ENCODE peak calls at places on chromosomes 2 and 18, in eight cellular contexts. One of them, this sample, is unnamed.
A peak's percentile ranks its signal among the peaks of the same experiment; 100 is the strongest.

GRCh38 chr2:66488946-66489345 is 54.0 kb downstream of the MEIS1 start:
- DNase-seq in BJ: no peak
- DNase-seq in HuH-7: no peak
- DNase-seq in left colon: no peak
- DNase-seq in germinal center: no peak
- DNase-seq in right atrium auricular region: no peak
- DNase-seq in activated CD8-positive, alpha-beta memory T cell treated with anti-CD3 and anti-CD28 coated beads for 24 hours: no peak
- DNase-seq in dermis microvascular lymphatic vessel endothelial cell: peak; percentile 11
- DNase-seq in this sample: no peak

GRCh38 chr2:101356486-101356885 is 30.8 kb downstream of the CREG2 start:
- DNase-seq in BJ: no peak
- DNase-seq in HuH-7: no peak
- DNase-seq in left colon: no peak
- DNase-seq in germinal center: no peak
- DNase-seq in right atrium auricular region: no peak
- DNase-seq in activated CD8-positive, alpha-beta memory T cell treated with anti-CD3 and anti-CD28 coated beads for 24 hours: no peak
- DNase-seq in dermis microvascular lymphatic vessel endothelial cell: no peak
- DNase-seq in this sample: no peak

GRCh38 chr2:226115102-226115831 is 684.4 kb downstream of the IRS1 start:
- DNase-seq in BJ: peak; percentile 86
- DNase-seq in HuH-7: no peak
- DNase-seq in left colon: no peak
- DNase-seq in germinal center: no peak
- DNase-seq in right atrium auricular region: no peak
- DNase-seq in activated CD8-positive, alpha-beta memory T cell treated with anti-CD3 and anti-CD28 coated beads for 24 hours: no peak
- DNase-seq in dermis microvascular lymphatic vessel endothelial cell: no peak
- DNase-seq in this sample: peak; percentile 99

GRCh38 chr2:203533696-203534471 is 1.2 kb downstream of the RAPH1 start:
- DNase-seq in BJ: peak; percentile 54
- DNase-seq in HuH-7: peak; percentile 32
- DNase-seq in left colon: no peak
- DNase-seq in germinal center: no peak
- DNase-seq in right atrium auricular region: no peak
- DNase-seq in activated CD8-positive, alpha-beta memory T cell treated with anti-CD3 and anti-CD28 coated beads for 24 hours: no peak
- DNase-seq in dermis microvascular lymphatic vessel endothelial cell: peak; percentile 20
- DNase-seq in this sample: no peak

GRCh38 chr18:54852780-54853675 is 24.8 kb downstream of the RAB27B start:
- DNase-seq in BJ: no peak
- DNase-seq in HuH-7: no peak
- DNase-seq in left colon: no peak
- DNase-seq in germinal center: no peak
- DNase-seq in right atrium auricular region: no peak
- DNase-seq in activated CD8-positive, alpha-beta memory T cell treated with anti-CD3 and anti-CD28 coated beads for 24 hours: no peak
- DNase-seq in dermis microvascular lymphatic vessel endothelial cell: no peak
- DNase-seq in this sample: no peak

GRCh38 chr2:44009136-44009744 is 13.5 kb upstream of the LRPPRC start:
- DNase-seq in BJ: no peak
- DNase-seq in HuH-7: no peak
- DNase-seq in left colon: no peak
- DNase-seq in germinal center: no peak
- DNase-seq in right atrium auricular region: no peak
- DNase-seq in activated CD8-positive, alpha-beta memory T cell treated with anti-CD3 and anti-CD28 coated beads for 24 hours: no peak
- DNase-seq in dermis microvascular lymphatic vessel endothelial cell: no peak
- DNase-seq in this sample: no peak

GRCh38 chr2:134232868-134233732 is 20.8 kb upstream of the MGAT5 start:
- DNase-seq in BJ: no peak
- DNase-seq in HuH-7: no peak
- DNase-seq in left colon: no peak
- DNase-seq in germinal center: no peak
- DNase-seq in right atrium auricular region: no peak
- DNase-seq in activated CD8-positive, alpha-beta memory T cell treated with anti-CD3 and anti-CD28 coated beads for 24 hours: no peak
- DNase-seq in dermis microvascular lymphatic vessel endothelial cell: no peak
- DNase-seq in this sample: no peak

GRCh38 chr18:63366270-63366990 is 576 bp downstream of the KDSR start:
- DNase-seq in BJ: no peak
- DNase-seq in HuH-7: peak; percentile 48
- DNase-seq in left colon: peak; percentile 74
- DNase-seq in germinal center: peak; percentile 61
- DNase-seq in right atrium auricular region: peak; percentile 70
- DNase-seq in activated CD8-positive, alpha-beta memory T cell treated with anti-CD3 and anti-CD28 coated beads for 24 hours: peak; percentile 82
- DNase-seq in dermis microvascular lymphatic vessel endothelial cell: peak; percentile 86
- DNase-seq in this sample: no peak

GRCh38 chr18:77557030-77557429 is 307.4 kb downstream of the GALR1 start:
- DNase-seq in BJ: no peak
- DNase-seq in HuH-7: no peak
- DNase-seq in left colon: no peak
- DNase-seq in germinal center: no peak
- DNase-seq in right atrium auricular region: no peak
- DNase-seq in activated CD8-positive, alpha-beta memory T cell treated with anti-CD3 and anti-CD28 coated beads for 24 hours: no peak
- DNase-seq in dermis microvascular lymphatic vessel endothelial cell: no peak
- DNase-seq in this sample: no peak

GRCh38 chr2:190974629-190975361 is 39.2 kb downstream of the STAT1 start:
- DNase-seq in BJ: no peak
- DNase-seq in HuH-7: no peak
- DNase-seq in left colon: no peak
- DNase-seq in germinal center: no peak
- DNase-seq in right atrium auricular region: no peak
- DNase-seq in activated CD8-positive, alpha-beta memory T cell treated with anti-CD3 and anti-CD28 coated beads for 24 hours: no peak
- DNase-seq in dermis microvascular lymphatic vessel endothelial cell: no peak
- DNase-seq in this sample: no peak

GRCh38 chr2:179842498-179843153 is 18.8 kb downstream of the ZNF385B start:
- DNase-seq in BJ: no peak
- DNase-seq in HuH-7: peak; percentile 56
- DNase-seq in left colon: peak; percentile 6
- DNase-seq in germinal center: peak; percentile 20
- DNase-seq in right atrium auricular region: no peak
- DNase-seq in activated CD8-positive, alpha-beta memory T cell treated with anti-CD3 and anti-CD28 coated beads for 24 hours: no peak
- DNase-seq in dermis microvascular lymphatic vessel endothelial cell: peak; percentile 32
- DNase-seq in this sample: no peak

GRCh38 chr2:133633851-133634250 is 65.6 kb upstream of the NCKAP5 start:
- DNase-seq in BJ: peak; percentile 58
- DNase-seq in HuH-7: no peak
- DNase-seq in left colon: no peak
- DNase-seq in germinal center: no peak
- DNase-seq in right atrium auricular region: no peak
- DNase-seq in activated CD8-positive, alpha-beta memory T cell treated with anti-CD3 and anti-CD28 coated beads for 24 hours: no peak
- DNase-seq in dermis microvascular lymphatic vessel endothelial cell: no peak
- DNase-seq in this sample: peak; percentile 72

GRCh38 chr2:176814740-176815367 is 397.7 kb upstream of the HNRNPA3 start:
- DNase-seq in BJ: peak; percentile 0
- DNase-seq in HuH-7: peak; percentile 20
- DNase-seq in left colon: no peak
- DNase-seq in germinal center: peak; percentile 36
- DNase-seq in right atrium auricular region: no peak
- DNase-seq in activated CD8-positive, alpha-beta memory T cell treated with anti-CD3 and anti-CD28 coated beads for 24 hours: no peak
- DNase-seq in dermis microvascular lymphatic vessel endothelial cell: peak; percentile 56
- DNase-seq in this sample: no peak

GRCh38 chr18:50559750-50560680 is at the start of gene MAPK4:
- DNase-seq in BJ: no peak
- DNase-seq in HuH-7: peak; percentile 38
- DNase-seq in left colon: peak; percentile 54
- DNase-seq in germinal center: peak; percentile 45
- DNase-seq in right atrium auricular region: no peak
- DNase-seq in activated CD8-positive, alpha-beta memory T cell treated with anti-CD3 and anti-CD28 coated beads for 24 hours: peak; percentile 58
- DNase-seq in dermis microvascular lymphatic vessel endothelial cell: peak; percentile 37
- DNase-seq in this sample: no peak

GRCh38 chr2:17718689-17719088 is 34.9 kb downstream of the SMC6 start:
- DNase-seq in BJ: no peak
- DNase-seq in HuH-7: no peak
- DNase-seq in left colon: no peak
- DNase-seq in germinal center: no peak
- DNase-seq in right atrium auricular region: no peak
- DNase-seq in activated CD8-positive, alpha-beta memory T cell treated with anti-CD3 and anti-CD28 coated beads for 24 hours: no peak
- DNase-seq in dermis microvascular lymphatic vessel endothelial cell: no peak
- DNase-seq in this sample: no peak

GRCh38 chr2:20223345-20224190 is 1.4 kb downstream of the SDC1 start:
- DNase-seq in BJ: no peak
- DNase-seq in HuH-7: peak; percentile 71
- DNase-seq in left colon: peak; percentile 52
- DNase-seq in germinal center: peak; percentile 25
- DNase-seq in right atrium auricular region: no peak
- DNase-seq in activated CD8-positive, alpha-beta memory T cell treated with anti-CD3 and anti-CD28 coated beads for 24 hours: peak; percentile 66
- DNase-seq in dermis microvascular lymphatic vessel endothelial cell: peak; percentile 30
- DNase-seq in this sample: no peak

GRCh38 chr2:234444888-234445287 is 52.0 kb downstream of the ARL4C start:
- DNase-seq in BJ: peak; percentile 85
- DNase-seq in HuH-7: no peak
- DNase-seq in left colon: peak; percentile 47
- DNase-seq in germinal center: peak; percentile 38
- DNase-seq in right atrium auricular region: no peak
- DNase-seq in activated CD8-positive, alpha-beta memory T cell treated with anti-CD3 and anti-CD28 coated beads for 24 hours: peak; percentile 84
- DNase-seq in dermis microvascular lymphatic vessel endothelial cell: peak; percentile 90
- DNase-seq in this sample: peak; percentile 94